ENCODE peak calls at places on chromosomes 13 and 19, in five cellular contexts. U is GM12878, C is H1, I is K562, M is HepG2. T is an unnamed sample.

GRCh38 chr13:43830481-43830873 is 43.7 kb upstream of the ENOX1 start:
- DNase-seq in U (no peak), C (no peak), I (no peak), M (no peak), T (no peak)

GRCh38 chr13:113152894-113153809 is 5.3 kb upstream of the PROZ start:
- DNase-seq in U (no peak), C (peak), I (peak), M (peak), T (peak)

GRCh38 chr13:112931028-112931934 is 37.7 kb upstream of the MCF2L start:
- DNase-seq in U (no peak), C (no peak), I (peak), M (peak), T (peak)

GRCh38 chr13:104900186-104900817 is 1635.2 kb downstream of the EFNB2 start:
- DNase-seq in U (no peak), C (no peak), I (no peak), M (no peak), T (no peak)

GRCh38 chr19:43765109-43765876 is 10.5 kb upstream of the SMG9 start:
- DNase-seq in U (peak), C (no peak), I (peak), M (peak), T (no peak)

GRCh38 chr19:36417752-36418286 is 625 bp downstream of the ZFP82 start:
- DNase-seq in U (no peak), C (peak), I (peak), M (no peak), T (no peak)

GRCh38 chr13:21936674-21937073 is 265.8 kb downstream of the FGF9 start:
- DNase-seq in U (no peak), C (no peak), I (no peak), M (no peak), T (no peak)

GRCh38 chr19:17997969-17998826 is 9.8 kb upstream of the ARRDC2 start:
- DNase-seq in U (no peak), C (peak), I (peak), M (peak), T (no peak)

GRCh38 chr13:92768592-92768991 is 458.0 kb upstream of the GPC6 start:
- DNase-seq in U (no peak), C (no peak), I (no peak), M (no peak), T (no peak)

GRCh38 chr13:51659276-51660127 is 75.2 kb downstream of the WDFY2 start:
- DNase-seq in U (no peak), C (no peak), I (no peak), M (peak), T (no peak)

GRCh38 chr13:43363156-43363918 is 340.0 kb downstream of the DNAJC15 start:
- DNase-seq in U (no peak), C (no peak), I (no peak), M (no peak), T (no peak)

GRCh38 chr13:110511509-110512181 is 49.9 kb downstream of the RAB20 start:
- DNase-seq in U (no peak), C (no peak), I (peak), M (peak), T (no peak)
- TF ChIP-seq MAX in U (no peak), C (no peak), I (peak), M (no peak), T (no peak)

DNA sequence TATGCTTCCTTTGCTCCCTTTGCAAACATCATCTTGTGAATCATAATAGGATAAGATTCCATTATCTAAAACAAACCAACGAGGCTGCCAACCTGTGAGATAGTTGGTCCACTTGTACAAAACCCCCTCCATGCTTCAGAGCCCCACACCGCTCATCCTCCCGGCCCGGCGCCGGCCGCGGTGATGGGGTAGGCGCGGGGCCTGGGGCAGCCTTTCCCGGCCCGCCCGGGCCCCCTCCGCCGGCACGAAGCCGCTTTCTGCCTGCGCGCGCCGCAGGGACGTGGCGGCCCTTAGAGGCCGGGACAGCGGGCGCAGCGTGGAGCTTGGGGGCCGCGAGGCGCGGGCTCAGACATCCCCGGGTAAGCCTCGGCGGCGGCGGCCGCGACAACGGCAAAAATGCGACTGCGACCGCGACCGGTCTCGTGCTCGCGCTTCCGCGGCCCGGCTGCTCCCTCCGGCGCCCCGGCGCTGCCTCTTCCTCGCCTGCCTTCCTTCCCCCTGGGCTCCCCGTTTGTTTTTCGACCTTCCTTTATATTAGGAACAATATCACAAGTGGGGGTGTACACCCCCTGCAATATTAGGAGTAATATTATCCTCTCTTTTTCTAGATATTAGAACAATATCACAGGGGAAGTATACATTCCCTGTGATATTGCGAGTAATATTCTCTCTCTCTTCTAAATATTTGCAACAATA is 54.0 kb upstream of the CEACAM21 start:
- DNase-seq in U (no peak), C (peak), I (no peak), M (no peak), T (peak)
- TF ChIP-seq GABPA in U (no peak), C (no peak), I (no peak), M (no peak), T (no peak)

DNA sequence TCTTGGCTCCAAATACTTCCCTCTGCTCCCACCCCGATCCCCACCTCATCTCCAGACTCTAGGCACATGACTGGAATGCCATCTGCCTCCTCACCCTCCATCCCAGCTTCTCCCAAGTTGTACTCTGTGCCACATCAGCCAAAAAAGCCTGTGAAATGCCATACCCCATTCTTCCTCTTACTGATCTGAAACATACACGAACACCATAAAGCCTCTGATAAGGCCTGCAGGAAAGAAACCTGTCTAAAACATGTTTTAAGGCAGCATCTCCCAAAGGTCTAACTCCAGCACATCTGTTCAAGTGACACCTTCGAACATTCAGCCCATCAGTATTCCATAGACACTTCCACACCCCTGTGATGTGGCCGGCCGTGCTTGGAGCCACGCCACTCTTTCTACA is 5.6 kb downstream of the GRIK5 start:
- DNase-seq in U (no peak), C (no peak), I (no peak), M (no peak), T (no peak)
- TF ChIP-seq MAX in U (no peak), C (no peak), I (no peak), M (no peak), T (no peak)

GRCh38 chr13:49319555-49320350 is 72.0 kb downstream of the CDADC1 start:
- DNase-seq in U (no peak), C (no peak), I (no peak), M (no peak), T (no peak)
- TF ChIP-seq GABPA in U (no peak), C (no peak), I (no peak), M (no peak), T (no peak)

T was measured in SK-N-SH.